ENCODE peak calls at places on chromosomes 16 and 17, in seven cellular contexts. One of them, this sample, is unnamed.

GRCh38 chr17:50272711-50273653 is 1.3 kb upstream of the TMEM92 start:
- DNase-seq in stimulated activated CD4-positive, alpha-beta T cell treated with anti-CD3 and anti-CD28 coated beads, Interleukin-1b, Interleukin-23, amount 100 ng/mL, for 24 hours: no peak
- DNase-seq in activated CD4-positive, CD25-positive, alpha-beta regulatory T cell: peak
- DNase-seq in naive thymus-derived CD8-positive, alpha-beta T cell: peak
- DNase-seq in AG09309: no peak
- DNase-seq in non-pigmented ciliary epithelial cell: no peak
- DNase-seq in GM23248: peak
- DNase-seq in this sample: peak

GRCh38 chr17:17972126-17972951 is at the start of the genes DRC3 and TOM1L2:
- DNase-seq in activated CD4-positive, CD25-positive, alpha-beta regulatory T cell: peak
- DNase-seq in stimulated activated CD4-positive, alpha-beta T cell treated with anti-CD3 and anti-CD28 coated beads, Interleukin-1b, Interleukin-23, amount 100 ng/mL, for 24 hours: peak
- DNase-seq in GM23248: peak
- DNase-seq in non-pigmented ciliary epithelial cell: peak
- DNase-seq in naive thymus-derived CD8-positive, alpha-beta T cell: peak
- DNase-seq in AG09309: peak
- DNase-seq in this sample: peak

GRCh38 chr17:6780001-6780400 is 4.0 kb downstream of the FBXO39 start:
- DNase-seq in GM23248: no peak
- DNase-seq in non-pigmented ciliary epithelial cell: no peak
- DNase-seq in activated CD4-positive, CD25-positive, alpha-beta regulatory T cell: no peak
- DNase-seq in stimulated activated CD4-positive, alpha-beta T cell treated with anti-CD3 and anti-CD28 coated beads, Interleukin-1b, Interleukin-23, amount 100 ng/mL, for 24 hours: no peak
- DNase-seq in AG09309: no peak
- DNase-seq in naive thymus-derived CD8-positive, alpha-beta T cell: no peak
- DNase-seq in this sample: no peak

GRCh38 chr17:43890240-43890639 is 17.1 kb downstream of the MPP2 start:
- DNase-seq in AG09309: no peak
- DNase-seq in stimulated activated CD4-positive, alpha-beta T cell treated with anti-CD3 and anti-CD28 coated beads, Interleukin-1b, Interleukin-23, amount 100 ng/mL, for 24 hours: no peak
- DNase-seq in non-pigmented ciliary epithelial cell: no peak
- DNase-seq in naive thymus-derived CD8-positive, alpha-beta T cell: no peak
- DNase-seq in GM23248: no peak
- DNase-seq in activated CD4-positive, CD25-positive, alpha-beta regulatory T cell: no peak
- DNase-seq in this sample: no peak

GRCh38 chr16:6484121-6484520 is 848.5 kb upstream of the RBFOX1 start:
- DNase-seq in AG09309: no peak
- DNase-seq in stimulated activated CD4-positive, alpha-beta T cell treated with anti-CD3 and anti-CD28 coated beads, Interleukin-1b, Interleukin-23, amount 100 ng/mL, for 24 hours: no peak
- DNase-seq in activated CD4-positive, CD25-positive, alpha-beta regulatory T cell: no peak
- DNase-seq in non-pigmented ciliary epithelial cell: no peak
- DNase-seq in naive thymus-derived CD8-positive, alpha-beta T cell: no peak
- DNase-seq in GM23248: no peak
- DNase-seq in this sample: no peak

GRCh38 chr17:43366809-43367587 is 31.8 kb upstream of the ARL4D start:
- DNase-seq in activated CD4-positive, CD25-positive, alpha-beta regulatory T cell: no peak
- DNase-seq in GM23248: peak
- DNase-seq in AG09309: no peak
- DNase-seq in naive thymus-derived CD8-positive, alpha-beta T cell: no peak
- DNase-seq in non-pigmented ciliary epithelial cell: no peak
- DNase-seq in stimulated activated CD4-positive, alpha-beta T cell treated with anti-CD3 and anti-CD28 coated beads, Interleukin-1b, Interleukin-23, amount 100 ng/mL, for 24 hours: no peak
- DNase-seq in this sample: peak

GRCh38 chr16:30748634-30749445 is 615 bp downstream of the PHKG2 start:
- DNase-seq in non-pigmented ciliary epithelial cell: no peak
- DNase-seq in activated CD4-positive, CD25-positive, alpha-beta regulatory T cell: no peak
- DNase-seq in AG09309: no peak
- DNase-seq in stimulated activated CD4-positive, alpha-beta T cell treated with anti-CD3 and anti-CD28 coated beads, Interleukin-1b, Interleukin-23, amount 100 ng/mL, for 24 hours: no peak
- DNase-seq in GM23248: peak
- DNase-seq in naive thymus-derived CD8-positive, alpha-beta T cell: no peak
- DNase-seq in this sample: peak

GRCh38 chr17:44787271-44787940 is 28.6 kb downstream of the ADAM11 start:
- DNase-seq in GM23248: no peak
- DNase-seq in AG09309: no peak
- DNase-seq in non-pigmented ciliary epithelial cell: no peak
- DNase-seq in activated CD4-positive, CD25-positive, alpha-beta regulatory T cell: no peak
- DNase-seq in stimulated activated CD4-positive, alpha-beta T cell treated with anti-CD3 and anti-CD28 coated beads, Interleukin-1b, Interleukin-23, amount 100 ng/mL, for 24 hours: no peak
- DNase-seq in naive thymus-derived CD8-positive, alpha-beta T cell: no peak
- DNase-seq in this sample: no peak

GRCh38 chr17:72383053-72383847 is 262.4 kb downstream of the SOX9 start:
- DNase-seq in naive thymus-derived CD8-positive, alpha-beta T cell: no peak
- DNase-seq in stimulated activated CD4-positive, alpha-beta T cell treated with anti-CD3 and anti-CD28 coated beads, Interleukin-1b, Interleukin-23, amount 100 ng/mL, for 24 hours: no peak
- DNase-seq in AG09309: no peak
- DNase-seq in GM23248: no peak
- DNase-seq in activated CD4-positive, CD25-positive, alpha-beta regulatory T cell: no peak
- DNase-seq in non-pigmented ciliary epithelial cell: no peak
- DNase-seq in this sample: no peak

GRCh38 chr16:11098601-11099377 is 154.4 kb downstream of the CLEC16A start:
- DNase-seq in non-pigmented ciliary epithelial cell: no peak
- DNase-seq in stimulated activated CD4-positive, alpha-beta T cell treated with anti-CD3 and anti-CD28 coated beads, Interleukin-1b, Interleukin-23, amount 100 ng/mL, for 24 hours: no peak
- DNase-seq in GM23248: no peak
- DNase-seq in AG09309: no peak
- DNase-seq in activated CD4-positive, CD25-positive, alpha-beta regulatory T cell: no peak
- DNase-seq in naive thymus-derived CD8-positive, alpha-beta T cell: no peak
- DNase-seq in this sample: no peak

GRCh38 chr16:69937465-69937951 is 13.6 kb upstream of the CLEC18A start:
- DNase-seq in GM23248: peak
- DNase-seq in non-pigmented ciliary epithelial cell: no peak
- DNase-seq in AG09309: no peak
- DNase-seq in naive thymus-derived CD8-positive, alpha-beta T cell: no peak
- DNase-seq in stimulated activated CD4-positive, alpha-beta T cell treated with anti-CD3 and anti-CD28 coated beads, Interleukin-1b, Interleukin-23, amount 100 ng/mL, for 24 hours: no peak
- DNase-seq in activated CD4-positive, CD25-positive, alpha-beta regulatory T cell: no peak
- DNase-seq in this sample: no peak

GRCh38 chr17:41363881-41364280 is 5.7 kb downstream of the KRT33B start:
- DNase-seq in activated CD4-positive, CD25-positive, alpha-beta regulatory T cell: no peak
- DNase-seq in naive thymus-derived CD8-positive, alpha-beta T cell: no peak
- DNase-seq in AG09309: no peak
- DNase-seq in non-pigmented ciliary epithelial cell: no peak
- DNase-seq in GM23248: no peak
- DNase-seq in stimulated activated CD4-positive, alpha-beta T cell treated with anti-CD3 and anti-CD28 coated beads, Interleukin-1b, Interleukin-23, amount 100 ng/mL, for 24 hours: no peak
- DNase-seq in this sample: no peak

GRCh38 chr16:65323655-65324237 is 201.9 kb upstream of the CDH11 start:
- DNase-seq in non-pigmented ciliary epithelial cell: no peak
- DNase-seq in naive thymus-derived CD8-positive, alpha-beta T cell: no peak
- DNase-seq in activated CD4-positive, CD25-positive, alpha-beta regulatory T cell: no peak
- DNase-seq in AG09309: no peak
- DNase-seq in stimulated activated CD4-positive, alpha-beta T cell treated with anti-CD3 and anti-CD28 coated beads, Interleukin-1b, Interleukin-23, amount 100 ng/mL, for 24 hours: no peak
- DNase-seq in GM23248: no peak
- DNase-seq in this sample: no peak

GRCh38 chr17:4978720-4979119 is 8.8 kb downstream of the CAMTA2 start:
- DNase-seq in stimulated activated CD4-positive, alpha-beta T cell treated with anti-CD3 and anti-CD28 coated beads, Interleukin-1b, Interleukin-23, amount 100 ng/mL, for 24 hours: no peak
- DNase-seq in GM23248: no peak
- DNase-seq in AG09309: no peak
- DNase-seq in activated CD4-positive, CD25-positive, alpha-beta regulatory T cell: no peak
- DNase-seq in naive thymus-derived CD8-positive, alpha-beta T cell: no peak
- DNase-seq in non-pigmented ciliary epithelial cell: no peak
- DNase-seq in this sample: no peak

GRCh38 chr17:75205793-75206163 is 299 bp downstream of the NUP85 start:
- DNase-seq in GM23248: peak
- DNase-seq in stimulated activated CD4-positive, alpha-beta T cell treated with anti-CD3 and anti-CD28 coated beads, Interleukin-1b, Interleukin-23, amount 100 ng/mL, for 24 hours: no peak
- DNase-seq in naive thymus-derived CD8-positive, alpha-beta T cell: no peak
- DNase-seq in AG09309: no peak
- DNase-seq in activated CD4-positive, CD25-positive, alpha-beta regulatory T cell: no peak
- DNase-seq in non-pigmented ciliary epithelial cell: no peak
- DNase-seq in this sample: no peak

GRCh38 chr17:64074704-64075484 is 54.5 kb upstream of the ICAM2 start:
- DNase-seq in naive thymus-derived CD8-positive, alpha-beta T cell: no peak
- DNase-seq in stimulated activated CD4-positive, alpha-beta T cell treated with anti-CD3 and anti-CD28 coated beads, Interleukin-1b, Interleukin-23, amount 100 ng/mL, for 24 hours: no peak
- DNase-seq in non-pigmented ciliary epithelial cell: no peak
- DNase-seq in GM23248: peak
- DNase-seq in activated CD4-positive, CD25-positive, alpha-beta regulatory T cell: no peak
- DNase-seq in AG09309: peak
- DNase-seq in this sample: no peak

GRCh38 chr16:20865420-20866126 is 34.6 kb downstream of the DCUN1D3 start:
- DNase-seq in GM23248: peak
- DNase-seq in stimulated activated CD4-positive, alpha-beta T cell treated with anti-CD3 and anti-CD28 coated beads, Interleukin-1b, Interleukin-23, amount 100 ng/mL, for 24 hours: no peak
- DNase-seq in activated CD4-positive, CD25-positive, alpha-beta regulatory T cell: no peak
- DNase-seq in non-pigmented ciliary epithelial cell: no peak
- DNase-seq in naive thymus-derived CD8-positive, alpha-beta T cell: no peak
- DNase-seq in AG09309: no peak
- DNase-seq in this sample: peak

GRCh38 chr16:62068747-62069146 is 32.5 kb upstream of the CDH8 start:
- DNase-seq in naive thymus-derived CD8-positive, alpha-beta T cell: no peak
- DNase-seq in AG09309: no peak
- DNase-seq in GM23248: peak
- DNase-seq in stimulated activated CD4-positive, alpha-beta T cell treated with anti-CD3 and anti-CD28 coated beads, Interleukin-1b, Interleukin-23, amount 100 ng/mL, for 24 hours: no peak
- DNase-seq in non-pigmented ciliary epithelial cell: no peak
- DNase-seq in activated CD4-positive, CD25-positive, alpha-beta regulatory T cell: no peak
- DNase-seq in this sample: no peak

GRCh38 chr16:71895679-71896385 is 501 bp downstream of the IST1 start:
- DNase-seq in GM23248: peak
- DNase-seq in activated CD4-positive, CD25-positive, alpha-beta regulatory T cell: peak
- DNase-seq in stimulated activated CD4-positive, alpha-beta T cell treated with anti-CD3 and anti-CD28 coated beads, Interleukin-1b, Interleukin-23, amount 100 ng/mL, for 24 hours: no peak
- DNase-seq in naive thymus-derived CD8-positive, alpha-beta T cell: no peak
- DNase-seq in AG09309: no peak
- DNase-seq in non-pigmented ciliary epithelial cell: no peak
- DNase-seq in this sample: peak

GRCh38 chr17:50749243-50749642 is 18.1 kb downstream of the ANKRD40CL start:
- DNase-seq in AG09309: no peak
- DNase-seq in non-pigmented ciliary epithelial cell: no peak
- DNase-seq in activated CD4-positive, CD25-positive, alpha-beta regulatory T cell: no peak
- DNase-seq in stimulated activated CD4-positive, alpha-beta T cell treated with anti-CD3 and anti-CD28 coated beads, Interleukin-1b, Interleukin-23, amount 100 ng/mL, for 24 hours: no peak
- DNase-seq in naive thymus-derived CD8-positive, alpha-beta T cell: no peak
- DNase-seq in GM23248: no peak
- DNase-seq in this sample: no peak

GRCh38 chr17:71922439-71922838 is 198.4 kb upstream of the SOX9 start:
- DNase-seq in activated CD4-positive, CD25-positive, alpha-beta regulatory T cell: no peak
- DNase-seq in non-pigmented ciliary epithelial cell: peak
- DNase-seq in AG09309: peak
- DNase-seq in naive thymus-derived CD8-positive, alpha-beta T cell: no peak
- DNase-seq in stimulated activated CD4-positive, alpha-beta T cell treated with anti-CD3 and anti-CD28 coated beads, Interleukin-1b, Interleukin-23, amount 100 ng/mL, for 24 hours: no peak
- DNase-seq in GM23248: peak
- DNase-seq in this sample: no peak

GRCh38 chr17:80018917-80019651 is 16.6 kb downstream of the TBC1D16 start:
- DNase-seq in activated CD4-positive, CD25-positive, alpha-beta regulatory T cell: no peak
- DNase-seq in stimulated activated CD4-positive, alpha-beta T cell treated with anti-CD3 and anti-CD28 coated beads, Interleukin-1b, Interleukin-23, amount 100 ng/mL, for 24 hours: no peak
- DNase-seq in non-pigmented ciliary epithelial cell: no peak
- DNase-seq in GM23248: peak
- DNase-seq in naive thymus-derived CD8-positive, alpha-beta T cell: no peak
- DNase-seq in AG09309: no peak
- DNase-seq in this sample: no peak

GRCh38 chr16:57349212-57350031 is 9.2 kb upstream of the CCL22 start:
- DNase-seq in non-pigmented ciliary epithelial cell: no peak
- DNase-seq in GM23248: no peak
- DNase-seq in activated CD4-positive, CD25-positive, alpha-beta regulatory T cell: no peak
- DNase-seq in naive thymus-derived CD8-positive, alpha-beta T cell: no peak
- DNase-seq in AG09309: no peak
- DNase-seq in stimulated activated CD4-positive, alpha-beta T cell treated with anti-CD3 and anti-CD28 coated beads, Interleukin-1b, Interleukin-23, amount 100 ng/mL, for 24 hours: no peak
- DNase-seq in this sample: peak

GRCh38 chr17:68782829-68783228 is 172.4 kb downstream of the ABCA8 start:
- DNase-seq in stimulated activated CD4-positive, alpha-beta T cell treated with anti-CD3 and anti-CD28 coated beads, Interleukin-1b, Interleukin-23, amount 100 ng/mL, for 24 hours: no peak
- DNase-seq in AG09309: peak
- DNase-seq in activated CD4-positive, CD25-positive, alpha-beta regulatory T cell: no peak
- DNase-seq in GM23248: peak
- DNase-seq in non-pigmented ciliary epithelial cell: no peak
- DNase-seq in naive thymus-derived CD8-positive, alpha-beta T cell: no peak
- DNase-seq in this sample: no peak

GRCh38 chr16:50386819-50387218 is 18.0 kb upstream of the BRD7 start:
- DNase-seq in stimulated activated CD4-positive, alpha-beta T cell treated with anti-CD3 and anti-CD28 coated beads, Interleukin-1b, Interleukin-23, amount 100 ng/mL, for 24 hours: no peak
- DNase-seq in AG09309: no peak
- DNase-seq in non-pigmented ciliary epithelial cell: no peak
- DNase-seq in naive thymus-derived CD8-positive, alpha-beta T cell: peak
- DNase-seq in activated CD4-positive, CD25-positive, alpha-beta regulatory T cell: no peak
- DNase-seq in GM23248: no peak
- DNase-seq in this sample: no peak

GRCh38 chr17:16513858-16514257 is 21.9 kb upstream of the LRRC75A start:
- DNase-seq in activated CD4-positive, CD25-positive, alpha-beta regulatory T cell: no peak
- DNase-seq in GM23248: no peak
- DNase-seq in non-pigmented ciliary epithelial cell: no peak
- DNase-seq in stimulated activated CD4-positive, alpha-beta T cell treated with anti-CD3 and anti-CD28 coated beads, Interleukin-1b, Interleukin-23, amount 100 ng/mL, for 24 hours: no peak
- DNase-seq in AG09309: no peak
- DNase-seq in naive thymus-derived CD8-positive, alpha-beta T cell: no peak
- DNase-seq in this sample: no peak

GRCh38 chr17:70320642-70321345 is 151.5 kb downstream of the KCNJ2 start:
- DNase-seq in GM23248: peak
- DNase-seq in stimulated activated CD4-positive, alpha-beta T cell treated with anti-CD3 and anti-CD28 coated beads, Interleukin-1b, Interleukin-23, amount 100 ng/mL, for 24 hours: no peak
- DNase-seq in activated CD4-positive, CD25-positive, alpha-beta regulatory T cell: no peak
- DNase-seq in AG09309: no peak
- DNase-seq in non-pigmented ciliary epithelial cell: no peak
- DNase-seq in naive thymus-derived CD8-positive, alpha-beta T cell: no peak
- DNase-seq in this sample: no peak

GRCh38 chr16:80563066-80563465 is 22.3 kb downstream of the DYNLRB2 start:
- DNase-seq in naive thymus-derived CD8-positive, alpha-beta T cell: no peak
- DNase-seq in GM23248: no peak
- DNase-seq in AG09309: no peak
- DNase-seq in stimulated activated CD4-positive, alpha-beta T cell treated with anti-CD3 and anti-CD28 coated beads, Interleukin-1b, Interleukin-23, amount 100 ng/mL, for 24 hours: no peak
- DNase-seq in activated CD4-positive, CD25-positive, alpha-beta regulatory T cell: no peak
- DNase-seq in non-pigmented ciliary epithelial cell: no peak
- DNase-seq in this sample: no peak

GRCh38 chr17:8611671-8612298 is 18.7 kb downstream of the MYH10 start:
- DNase-seq in activated CD4-positive, CD25-positive, alpha-beta regulatory T cell: no peak
- DNase-seq in naive thymus-derived CD8-positive, alpha-beta T cell: no peak
- DNase-seq in AG09309: peak
- DNase-seq in non-pigmented ciliary epithelial cell: no peak
- DNase-seq in GM23248: peak
- DNase-seq in stimulated activated CD4-positive, alpha-beta T cell treated with anti-CD3 and anti-CD28 coated beads, Interleukin-1b, Interleukin-23, amount 100 ng/mL, for 24 hours: no peak
- DNase-seq in this sample: no peak

GRCh38 chr17:50056217-50056960 is 479 bp downstream of the ITGA3 start:
- DNase-seq in non-pigmented ciliary epithelial cell: no peak
- DNase-seq in naive thymus-derived CD8-positive, alpha-beta T cell: peak
- DNase-seq in stimulated activated CD4-positive, alpha-beta T cell treated with anti-CD3 and anti-CD28 coated beads, Interleukin-1b, Interleukin-23, amount 100 ng/mL, for 24 hours: peak
- DNase-seq in activated CD4-positive, CD25-positive, alpha-beta regulatory T cell: peak
- DNase-seq in AG09309: no peak
- DNase-seq in GM23248: peak
- DNase-seq in this sample: peak

GRCh38 chr16:20348365-20349185 is 3.9 kb downstream of the UMOD start:
- DNase-seq in AG09309: no peak
- DNase-seq in activated CD4-positive, CD25-positive, alpha-beta regulatory T cell: no peak
- DNase-seq in stimulated activated CD4-positive, alpha-beta T cell treated with anti-CD3 and anti-CD28 coated beads, Interleukin-1b, Interleukin-23, amount 100 ng/mL, for 24 hours: no peak
- DNase-seq in naive thymus-derived CD8-positive, alpha-beta T cell: no peak
- DNase-seq in GM23248: no peak
- DNase-seq in non-pigmented ciliary epithelial cell: no peak
- DNase-seq in this sample: no peak

GRCh38 chr16:55221836-55222235 is 102.2 kb upstream of the IRX6 start:
- DNase-seq in non-pigmented ciliary epithelial cell: no peak
- DNase-seq in stimulated activated CD4-positive, alpha-beta T cell treated with anti-CD3 and anti-CD28 coated beads, Interleukin-1b, Interleukin-23, amount 100 ng/mL, for 24 hours: no peak
- DNase-seq in GM23248: no peak
- DNase-seq in naive thymus-derived CD8-positive, alpha-beta T cell: no peak
- DNase-seq in AG09309: no peak
- DNase-seq in activated CD4-positive, CD25-positive, alpha-beta regulatory T cell: no peak
- DNase-seq in this sample: no peak